ENCODE peak calls at places on chromosome 20, in five cellular contexts. U is stomach, M is HL-60, Q is AG09309, X is cardiac fibroblast. G is an unnamed sample.

GRCh38 chr20:11852801-11853200 is 64.9 kb upstream of the BTBD3 start:
- DNase-seq in U (no peak), M (no peak), Q (no peak), X (peak; percentile 70), G (peak; percentile 63)

GRCh38 chr20:14062786-14063185 is 67.5 kb downstream of the MACROD2 start:
- DNase-seq in U (no peak), M (no peak), Q (no peak), X (no peak), G (peak; percentile 26)

GRCh38 chr20:54140927-54141566 is 32.7 kb downstream of the CYP24A1 start:
- DNase-seq in U (no peak), M (no peak), Q (no peak), X (peak; percentile 92), G (peak; percentile 90)

GRCh38 chr20:17556842-17557674 is 12.8 kb upstream of the DSTN start:
- DNase-seq in U (peak; percentile 76), M (no peak), Q (no peak), X (no peak), G (peak; percentile 50)

GRCh38 chr20:17172826-17173420 is 53.9 kb upstream of the PCSK2 start:
- DNase-seq in U (no peak), M (no peak), Q (no peak), X (no peak), G (no peak)

GRCh38 chr20:16709017-16709416 is 20.8 kb upstream of the SNRPB2 start:
- DNase-seq in U (no peak), M (no peak), Q (no peak), X (no peak), G (no peak)

GRCh38 chr20:50450961-50451752 is 59.0 kb upstream of the PTPN1 start:
- DNase-seq in U (peak; percentile 48), M (peak; percentile 90), Q (peak; percentile 24), X (peak; percentile 60), G (no peak)

GRCh38 chr20:51444472-51444871 is 98.0 kb downstream of the NFATC2 start:
- DNase-seq in U (no peak), M (no peak), Q (no peak), X (no peak), G (no peak)

GRCh38 chr20:52420805-52421204 is 229.2 kb upstream of the ZFP64 start:
- DNase-seq in U (no peak), M (no peak), Q (no peak), X (no peak), G (no peak)

GRCh38 chr20:11401988-11402387 is 515.7 kb upstream of the BTBD3 start:
- DNase-seq in U (no peak), M (no peak), Q (no peak), X (no peak), G (no peak)

GRCh38 chr20:33169176-33169794 is 1.3 kb downstream of the BPIFA2 start:
- DNase-seq in U (no peak), M (peak; percentile 12), Q (no peak), X (peak; percentile 22), G (no peak)

GRCh38 chr20:11117808-11118528 is 444.2 kb upstream of the JAG1 start:
- DNase-seq in U (no peak), M (no peak), Q (peak; percentile 16), X (peak; percentile 94), G (peak; percentile 100)

GRCh38 chr20:10076126-10077080 is 41.6 kb downstream of the ANKEF1 start:
- DNase-seq in U (peak; percentile 47), M (no peak), Q (no peak), X (peak; percentile 49), G (peak; percentile 84)

GRCh38 chr20:44809380-44810060 is 826 bp downstream of the RIMS4 start:
- DNase-seq in U (no peak), M (no peak), Q (no peak), X (no peak), G (no peak)

GRCh38 chr20:53364617-53365016 is 229.0 kb downstream of the ZNF217 start:
- DNase-seq in U (no peak), M (no peak), Q (no peak), X (no peak), G (no peak)

GRCh38 chr20:50815162-50815989 is 20.5 kb downstream of the BCAS4 start:
- DNase-seq in U (no peak), M (no peak), Q (no peak), X (peak; percentile 71), G (peak; percentile 50)

GRCh38 chr20:33812673-33813462 is 1.7 kb downstream of the CHMP4B start:
- DNase-seq in U (no peak), M (peak; percentile 14), Q (no peak), X (peak; percentile 36), G (peak; percentile 32)

GRCh38 chr20:57619053-57619831 is 984 bp downstream of the ZBP1 start:
- DNase-seq in U (peak; percentile 60), M (peak; percentile 67), Q (no peak), X (no peak), G (no peak)

GRCh38 chr20:32327087-32327681 is 30.9 kb upstream of the ASXL1 start:
- DNase-seq in U (no peak), M (no peak), Q (no peak), X (peak; percentile 91), G (no peak)

GRCh38 chr20:20664795-20665194 is 47.6 kb downstream of the RALGAPA2 start:
- DNase-seq in U (no peak), M (peak; percentile 37), Q (no peak), X (peak; percentile 55), G (peak; percentile 49)

GRCh38 chr20:31719644-31720485 is 2.8 kb downstream of the BCL2L1 start:
- DNase-seq in U (peak; percentile 53), M (no peak), Q (no peak), X (peak; percentile 68), G (peak; percentile 37)

GRCh38 chr20:53827996-53828672 is 234.5 kb upstream of the ZNF217 start:
- DNase-seq in U (no peak), M (no peak), Q (peak; percentile 96), X (peak; percentile 100), G (peak; percentile 97)

GRCh38 chr20:54438166-54438565 is 37.2 kb upstream of the DOK5 start:
- DNase-seq in U (no peak), M (no peak), Q (no peak), X (no peak), G (no peak)

GRCh38 chr20:37598101-37598530 is 70.4 kb upstream of the BLCAP start:
- DNase-seq in U (no peak), M (no peak), Q (no peak), X (no peak), G (no peak)

GRCh38 chr20:34579191-34579661 is 20.7 kb downstream of the MAP1LC3A start:
- DNase-seq in U (peak; percentile 70), M (peak; percentile 21), Q (peak; percentile 60), X (peak; percentile 90), G (peak; percentile 99)

GRCh38 chr20:47262365-47263013 is 94.0 kb downstream of the ZMYND8 start:
- DNase-seq in U (no peak), M (no peak), Q (no peak), X (no peak), G (no peak)

GRCh38 chr20:1324598-1325172 is 4.3 kb downstream of the SDCBP2 start:
- DNase-seq in U (no peak), M (no peak), Q (no peak), X (peak; percentile 88), G (no peak)

GRCh38 chr20:53099851-53100250 is 127.7 kb downstream of the TSHZ2 start:
- DNase-seq in U (no peak), M (no peak), Q (no peak), X (no peak), G (no peak)

GRCh38 chr20:54848262-54848661 is 372.9 kb downstream of the DOK5 start:
- DNase-seq in U (no peak), M (no peak), Q (no peak), X (no peak), G (no peak)

GRCh38 chr20:17210983-17211382 is 15.9 kb upstream of the PCSK2 start:
- DNase-seq in U (no peak), M (no peak), Q (no peak), X (no peak), G (peak; percentile 74)

GRCh38 chr20:40670251-40670650 is 18.8 kb downstream of the MAFB start:
- DNase-seq in U (no peak), M (no peak), Q (no peak), X (no peak), G (no peak)
- TF ChIP-seq CTCF in U (no peak), M (no peak), Q (peak; percentile 6), X (no peak), G (no peak)

DNA sequence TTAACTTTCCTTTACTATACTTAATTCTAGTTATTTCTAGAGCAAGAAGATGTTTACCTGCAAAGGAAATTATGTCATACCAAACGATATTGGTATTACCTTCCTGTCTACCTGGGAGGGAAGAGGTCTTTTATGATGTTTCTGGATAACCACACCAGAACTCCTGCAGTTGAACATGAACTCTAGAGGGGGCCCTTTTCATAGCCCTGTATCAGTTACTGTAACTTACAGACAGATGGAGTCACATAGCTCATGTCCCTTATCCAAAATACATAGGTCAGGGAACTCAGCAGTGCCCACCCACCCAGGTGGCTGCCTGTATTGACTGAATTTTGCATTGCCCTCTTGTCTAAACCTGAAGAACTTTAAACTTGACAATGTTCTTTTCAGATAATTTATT is 35.1 kb upstream of the MYL9 start:
- DNase-seq in U (no peak), M (peak; percentile 25), Q (no peak), X (peak; percentile 29), G (no peak)
- TF ChIP-seq CTCF in U (no peak), M (no peak), Q (peak; percentile 38), X (peak; percentile 51), G (no peak)

DNA sequence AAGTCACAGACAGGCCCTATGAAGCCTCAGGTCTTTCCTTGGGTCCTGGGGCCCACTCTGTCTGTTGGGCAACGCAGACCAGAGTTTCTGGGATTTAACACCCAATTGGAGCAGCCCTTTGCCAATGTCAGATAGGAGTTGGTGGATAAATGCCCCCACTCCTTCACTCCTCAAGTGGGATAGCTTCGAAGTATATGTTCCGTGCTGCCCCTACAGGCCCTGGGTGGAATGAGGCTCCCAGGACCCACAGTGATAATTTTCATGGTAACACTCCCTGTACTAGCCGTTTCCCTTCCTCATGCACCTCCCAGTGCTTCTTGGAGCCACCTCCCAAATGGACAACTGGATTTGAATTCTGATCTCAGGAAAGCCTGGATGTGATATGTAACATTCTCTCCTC is 145.4 kb downstream of the FOXA2 start:
- DNase-seq in U (no peak), M (no peak), Q (no peak), X (no peak), G (no peak)
- TF ChIP-seq CTCF in U (no peak), M (peak; percentile 20), Q (no peak), X (peak; percentile 16), G (peak; percentile 8)

GRCh38 chr20:61885759-61886715 is 179.6 kb downstream of the TAF4 start:
- DNase-seq in U (no peak), M (no peak), Q (no peak), X (no peak), G (no peak)

GRCh38 chr20:61881861-61882260 is 183.8 kb downstream of the TAF4 start:
- DNase-seq in U (no peak), M (no peak), Q (no peak), X (no peak), G (no peak)

GRCh38 chr20:61882716-61883615 is 182.7 kb downstream of the TAF4 start:
- DNase-seq in U (no peak), M (no peak), Q (no peak), X (no peak), G (no peak)

GRCh38 chr20:61884571-61885389 is 180.9 kb downstream of the TAF4 start:
- DNase-seq in U (no peak), M (no peak), Q (no peak), X (no peak), G (no peak)

DNA sequence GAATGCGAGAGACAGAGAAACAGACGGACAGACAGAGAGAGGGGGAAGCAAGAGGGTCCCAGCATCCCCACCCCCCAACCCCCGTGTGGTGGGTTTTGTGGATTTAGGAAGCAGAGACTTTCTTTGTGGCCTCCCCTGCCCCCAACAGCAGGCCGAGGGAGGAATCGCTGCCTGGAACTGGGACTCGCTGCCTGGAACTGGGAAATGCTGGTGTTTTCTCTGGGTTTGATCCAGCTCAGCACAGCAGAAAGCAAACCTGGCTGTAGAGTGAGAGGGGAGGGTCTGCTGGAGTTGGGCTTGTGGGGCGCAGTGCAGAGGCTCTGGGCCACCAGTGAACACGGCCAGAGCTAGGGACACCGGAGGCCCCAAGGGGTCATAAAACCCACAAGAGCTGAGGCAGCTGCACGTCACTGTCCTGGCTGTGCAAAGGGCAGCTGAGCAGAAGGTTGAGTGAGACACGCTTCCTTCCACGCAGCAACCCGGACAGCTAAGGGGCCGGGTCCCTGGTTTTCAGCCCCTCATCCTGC is 181.8 kb downstream of the TAF4 start:
- DNase-seq in U (no peak), M (no peak), Q (no peak), X (no peak), G (no peak)
- TF ChIP-seq CTCF in U (no peak), M (no peak), Q (no peak), X (no peak), G (no peak)